ENCODE peak calls at places on chromosomes 4 and X, in five cellular contexts. Q, D, U, A and Z are unnamed samples.

GRCh38 chr4:46073778-46074177 is 50.1 kb downstream of the GABRG1 start:
- DNase-seq in Q (no peak), D (no peak), U (no peak), A (no peak), Z (no peak)

GRCh38 chrX:68490644-68491043 is 8.2 kb upstream of the YIPF6 start:
- DNase-seq in Q (no peak), D (no peak), U (no peak), A (no peak), Z (no peak)

GRCh38 chr4:140557831-140558435 is 10.8 kb downstream of the UCP1 start:
- DNase-seq in Q (no peak), D (no peak), U (no peak), A (no peak), Z (no peak)

GRCh38 chr4:107755841-107756356 is 35.9 kb upstream of the PAPSS1 start:
- DNase-seq in Q (no peak), D (no peak), U (no peak), A (no peak), Z (no peak)

GRCh38 chrX:10833299-10834169 is 213.1 kb upstream of the MID1 start:
- DNase-seq in Q (no peak), D (peak), U (no peak), A (peak), Z (no peak)

GRCh38 chr4:63757919-63758318 is 651.3 kb downstream of the TECRL start:
- DNase-seq in Q (no peak), D (no peak), U (no peak), A (no peak), Z (no peak)

GRCh38 chr4:31059753-31060522 is 339.8 kb downstream of the PCDH7 start:
- DNase-seq in Q (no peak), D (no peak), U (no peak), A (no peak), Z (no peak)

GRCh38 chr4:53889335-53890084 is 174.9 kb downstream of the CHIC2 start:
- DNase-seq in Q (no peak), D (no peak), U (no peak), A (no peak), Z (no peak)

GRCh38 chr4:162699629-162700028 is 467.1 kb downstream of the NAF1 start:
- DNase-seq in Q (no peak), D (no peak), U (no peak), A (no peak), Z (no peak)

GRCh38 chrX:103586314-103586646 is 965 bp downstream of the TCEAL4 start:
- DNase-seq in Q (no peak), D (no peak), U (no peak), A (peak), Z (no peak)

GRCh38 chrX:136268051-136269048 is 17.1 kb upstream of the MAP7D3 start:
- DNase-seq in Q (no peak), D (no peak), U (peak), A (no peak), Z (no peak)

GRCh38 chr4:184537269-184538022 is 63.1 kb upstream of the IRF2 start:
- DNase-seq in Q (peak), D (peak), U (peak), A (peak), Z (peak)

GRCh38 chr4:184536881-184537248 is 62.5 kb upstream of the IRF2 start:
- DNase-seq in Q (no peak), D (no peak), U (no peak), A (no peak), Z (no peak)

GRCh38 chr4:184540307-184540706 is 66.0 kb upstream of the IRF2 start:
- DNase-seq in Q (no peak), D (no peak), U (no peak), A (no peak), Z (no peak)

GRCh38 chr4:184536070-184536880 is 61.9 kb upstream of the IRF2 start:
- DNase-seq in Q (no peak), D (no peak), U (no peak), A (no peak), Z (no peak)

GRCh38 chr4:184538023-184538599 is 63.8 kb upstream of the IRF2 start:
- DNase-seq in Q (peak), D (peak), U (peak), A (peak), Z (peak)
- TF ChIP-seq CTCF in Q (peak), D (peak), U (peak), A (peak), Z (peak)

GRCh38 chr4:2837110-2837903 is 6.3 kb upstream of the ADD1 start:
- DNase-seq in Q (no peak), D (no peak), U (no peak), A (peak), Z (no peak)
- TF ChIP-seq CTCF in Q (no peak), D (no peak), U (no peak), A (no peak), Z (no peak)

GRCh38 chr4:81369898-81370297 is 101.8 kb downstream of the RASGEF1B start:
- DNase-seq in Q (no peak), D (no peak), U (no peak), A (no peak), Z (no peak)

DNA sequence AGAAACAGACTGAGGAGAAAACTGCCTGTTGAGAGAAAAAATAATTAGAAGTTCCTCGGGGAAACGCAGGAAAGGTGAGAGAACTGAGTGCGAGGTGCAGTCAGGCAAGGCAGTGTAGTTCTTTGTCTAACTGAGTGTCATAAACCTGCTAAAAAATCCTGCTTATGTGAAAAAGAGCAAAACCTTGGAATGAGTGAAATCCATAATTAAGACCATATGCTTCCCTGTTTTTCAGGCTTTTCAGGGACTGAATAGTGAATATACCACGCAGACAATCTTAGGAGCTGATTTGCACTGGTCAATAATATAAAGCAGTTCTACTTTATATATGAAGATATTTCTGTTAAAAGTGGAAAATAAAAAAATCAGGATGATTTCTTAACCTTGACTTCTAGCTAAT is 104.9 kb downstream of the RASGEF1B start:
- DNase-seq in Q (no peak), D (no peak), U (no peak), A (no peak), Z (no peak)
- TF ChIP-seq CTCF in Q (no peak), D (no peak), U (no peak), A (no peak), Z (no peak)

GRCh38 chr4:169484485-169484884 is 127.9 kb downstream of the NEK1 start:
- DNase-seq in Q (no peak), D (no peak), U (no peak), A (no peak), Z (no peak)
- TF ChIP-seq CTCF in Q (no peak), D (no peak), U (no peak), A (no peak), Z (no peak)

GRCh38 chrX:55715847-55716246 is 1.7 kb upstream of the RRAGB start:
- DNase-seq in Q (no peak), D (no peak), U (no peak), A (no peak), Z (no peak)
- TF ChIP-seq CTCF in Q (no peak), D (no peak), U (peak), A (no peak), Z (no peak)

DNA sequence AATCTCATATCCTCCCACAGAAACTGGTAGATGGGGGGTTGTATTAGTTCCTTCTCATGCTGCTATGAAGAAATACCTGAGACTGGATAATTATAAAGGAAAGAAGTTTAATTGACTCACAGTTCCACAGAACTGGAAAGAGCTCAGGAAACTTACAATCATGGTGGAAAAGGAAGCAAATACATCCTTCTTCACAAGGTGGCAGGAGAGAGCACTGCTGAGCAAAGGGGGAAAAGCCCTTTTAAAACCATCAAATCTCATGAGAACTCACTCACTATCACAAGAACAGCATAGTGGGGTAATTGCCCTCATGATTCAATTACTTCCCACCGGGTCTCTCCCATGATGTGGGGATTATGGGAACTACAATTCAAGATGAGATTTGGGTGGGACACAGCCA is 250.5 kb upstream of the GPRIN3 start:
- DNase-seq in Q (no peak), D (no peak), U (no peak), A (no peak), Z (no peak)
- TF ChIP-seq CTCF in Q (no peak), D (no peak), U (peak), A (no peak), Z (no peak)

DNA sequence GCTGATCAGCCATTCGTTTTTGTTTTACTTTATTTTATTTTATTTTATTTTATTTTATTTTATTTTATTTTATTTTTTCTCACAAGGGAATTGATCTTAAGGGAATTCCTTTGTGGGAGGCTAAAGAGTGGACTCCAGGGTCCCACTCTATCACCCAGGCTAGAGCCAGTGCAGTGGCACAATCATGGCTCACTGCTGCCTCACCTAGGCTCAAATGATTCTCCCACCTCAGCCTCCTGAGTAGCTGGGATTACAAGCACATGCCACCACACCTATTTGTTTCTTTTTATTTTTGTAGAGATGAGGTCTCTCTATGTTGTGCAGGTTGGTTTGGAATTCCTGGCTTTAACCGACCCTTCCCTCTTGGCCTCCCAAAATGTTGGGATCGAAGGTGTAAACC is 17.5 kb upstream of the PABPC4L start:
- DNase-seq in Q (no peak), D (no peak), U (no peak), A (no peak), Z (no peak)
- TF ChIP-seq CTCF in Q (no peak), D (no peak), U (no peak), A (no peak), Z (no peak)

GRCh38 chrX:11944486-11944885 is 186.4 kb downstream of the MSL3 start:
- DNase-seq in Q (no peak), D (no peak), U (no peak), A (no peak), Z (no peak)
- TF ChIP-seq CTCF in Q (no peak), D (no peak), U (peak), A (no peak), Z (no peak)

DNA sequence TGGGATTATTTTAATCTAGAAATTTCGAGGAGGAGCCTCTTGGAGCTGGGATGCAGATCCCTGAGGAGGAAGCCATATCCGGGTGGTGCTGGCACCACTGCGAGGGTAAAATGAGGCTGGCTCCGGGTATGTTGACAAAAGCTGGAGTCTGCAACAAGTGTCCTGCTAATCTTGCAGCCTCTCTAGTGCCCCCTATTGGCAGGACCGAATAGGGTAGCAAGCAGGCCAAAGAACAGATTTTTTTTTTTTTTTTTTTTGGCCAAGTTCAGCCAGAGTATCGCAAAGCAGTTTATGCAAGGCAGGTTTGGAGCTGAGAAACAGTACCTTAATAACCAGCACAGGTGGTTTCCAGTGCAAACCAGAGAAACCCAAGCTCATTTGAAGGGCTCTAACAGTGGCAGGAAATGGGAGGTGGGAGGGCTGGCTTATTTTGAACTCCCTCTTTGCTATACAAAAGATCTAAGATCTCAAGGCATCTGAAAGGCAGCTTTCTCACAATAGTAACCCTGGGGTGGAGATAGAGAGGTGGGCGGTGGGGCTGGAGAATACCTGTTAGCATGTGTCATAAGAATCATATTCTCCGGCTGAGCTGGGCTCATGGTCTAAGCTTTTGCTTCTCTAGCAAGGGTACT is 38.2 kb upstream of the OCIAD2 start:
- DNase-seq in Q (no peak), D (no peak), U (peak), A (peak), Z (no peak)
- TF ChIP-seq CTCF in Q (no peak), D (no peak), U (peak), A (peak), Z (no peak)